ENCODE peak calls at places on chromosomes 4 and X, in four cellular contexts. E, B, X and O are unnamed samples. For H3K36me3, the result is how much of the 10 kb centered on the place peaks cover.

GRCh38 chr4:154984148-154984547 is 203.1 kb downstream of the RBM46 start:
- DNase-seq in E (no peak), B (no peak), X (no peak), O (no peak)

GRCh38 chr4:124903995-124904722 is 191.6 kb upstream of the ANKRD50 start:
- DNase-seq in X (no peak), E (no peak), B (peak), O (peak)

GRCh38 chr4:134144337-134144736 is 57.3 kb downstream of the PABPC4L start:
- DNase-seq in B (no peak), X (no peak), E (no peak), O (no peak)

GRCh38 chr4:48801016-48801715 is 21.1 kb upstream of the FRYL start:
- DNase-seq in B (no peak), E (no peak), X (no peak), O (no peak)

GRCh38 chr4:87540176-87541058 is 11.2 kb upstream of the SPARCL1 start:
- DNase-seq in B (no peak), X (no peak), E (no peak), O (no peak)

GRCh38 chr4:100317032-100317864 is 127.0 kb upstream of the DDIT4L start:
- DNase-seq in B (no peak), E (no peak), X (no peak), O (no peak)

GRCh38 chrX:11913001-11913400 is 155.0 kb downstream of the MSL3 start:
- DNase-seq in E (no peak), X (no peak), B (no peak), O (no peak)

GRCh38 chr4:8773124-8773931 is 98.3 kb downstream of the HMX1 start:
- DNase-seq in X (no peak), E (peak), B (no peak), O (no peak)

DNA sequence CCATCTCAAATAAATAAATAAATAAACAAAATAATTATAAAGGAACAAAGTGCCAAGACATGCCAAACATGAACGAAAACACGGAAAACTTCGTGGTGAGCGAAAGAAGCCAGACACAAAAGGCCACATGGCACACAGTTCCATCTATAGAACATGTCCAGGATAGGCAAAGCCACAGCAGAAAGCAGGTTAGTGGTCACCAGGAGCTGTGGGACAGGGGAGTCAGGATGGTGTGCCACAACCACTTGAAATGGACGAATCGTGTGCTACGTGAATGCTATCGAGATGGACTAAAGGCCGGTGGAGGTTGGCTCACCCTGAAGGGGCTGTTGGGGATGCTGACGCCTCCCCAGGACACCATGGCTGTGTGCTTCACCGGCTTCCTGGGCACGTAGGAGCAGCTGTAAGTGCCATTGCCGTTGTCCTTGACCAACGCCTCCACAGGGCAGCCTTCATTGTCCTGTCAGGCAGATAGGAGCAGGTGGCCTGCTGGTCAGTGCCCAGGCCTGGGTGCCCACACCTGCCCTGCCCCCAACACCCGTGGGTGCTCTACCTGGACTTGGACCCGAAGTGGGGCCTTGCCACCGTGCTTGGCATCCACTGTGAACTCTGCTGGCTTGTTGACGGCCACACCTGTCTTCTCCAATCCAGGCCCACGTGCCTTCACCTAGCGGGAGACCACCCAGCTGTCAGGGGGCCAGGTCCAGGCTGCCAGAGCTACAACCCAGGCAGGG is 10.6 kb downstream of the FLNA start:
- DNase-seq in X (no peak), B (no peak), E (no peak), O (no peak)
- H3K36me3 ChIP-seq in X (under half), B (under half), E (under half), O (half or more)

DNA sequence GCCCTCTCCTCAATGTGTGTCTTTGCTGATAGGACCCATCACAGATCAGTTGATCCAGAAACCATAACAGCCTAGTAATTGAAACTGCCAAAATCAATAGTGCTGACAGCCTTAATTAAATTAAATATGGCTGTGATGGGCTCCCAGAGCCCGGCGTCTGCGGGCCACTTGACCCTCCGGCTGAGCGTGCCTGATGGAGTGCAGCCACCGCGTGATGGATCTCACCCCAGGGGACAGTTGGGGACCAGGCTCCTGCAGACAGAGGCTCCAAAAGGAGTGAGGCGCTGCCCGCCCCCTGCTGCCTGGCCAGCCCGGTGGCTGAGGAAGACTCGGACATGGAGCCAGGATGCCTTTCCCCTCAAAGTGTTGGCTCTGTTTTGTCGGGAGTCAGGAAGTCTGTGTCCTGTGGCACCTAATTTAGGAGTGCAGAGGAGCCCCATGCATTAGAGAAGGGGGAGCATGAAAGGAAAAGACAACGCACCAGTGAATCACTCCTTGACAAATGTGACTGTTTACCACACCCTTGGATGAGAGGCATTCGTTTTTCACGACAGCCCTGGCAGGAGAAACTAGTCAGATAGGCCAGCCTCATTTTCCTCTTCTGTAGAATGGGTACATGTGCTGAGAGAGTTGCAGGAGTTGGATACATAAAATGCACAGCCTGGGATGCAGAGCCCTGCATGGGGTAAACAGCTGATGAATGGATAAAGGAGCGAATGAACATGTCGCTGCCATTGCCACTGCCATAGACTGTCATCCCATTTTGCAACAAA is 40.8 kb upstream of the MSX1 start:
- DNase-seq in B (no peak), X (no peak), E (no peak), O (no peak)
- TF ChIP-seq CTCF in B (no peak), X (no peak), E (no peak), O (no peak)

GRCh38 chr4:117755438-117755837 is 278.8 kb upstream of the NDST3 start:
- DNase-seq in B (no peak), E (no peak), X (no peak), O (no peak)
- H3K36me3 ChIP-seq in B (under half), E (under half), X (under half), O (under half)

DNA sequence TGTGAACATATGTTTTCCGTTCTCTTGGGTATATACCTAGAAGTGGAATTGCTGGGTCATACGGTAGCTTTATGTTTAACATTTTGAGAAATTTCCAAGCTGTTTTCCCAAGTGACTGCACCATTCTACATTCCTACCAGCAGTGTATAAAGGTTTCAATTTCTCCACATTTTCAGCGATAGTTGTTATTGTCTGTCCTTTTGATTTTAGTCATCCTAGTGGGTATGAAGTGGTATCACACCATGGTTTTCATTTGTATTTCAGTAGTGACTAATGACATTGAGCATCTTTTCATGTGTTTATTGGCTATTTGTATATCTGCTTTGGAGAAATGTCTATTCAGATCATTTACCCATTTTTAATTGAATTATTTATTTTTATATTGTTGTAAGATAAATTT is 2.4 kb downstream of the PPEF1 start:
- DNase-seq in E (no peak), B (no peak), X (no peak), O (no peak)
- TF ChIP-seq CTCF in E (no peak), B (no peak), X (no peak), O (no peak)